ENCODE peak calls at places on chromosomes 4 and X, in seven cellular contexts. H is mesothelial cell of epicardium; J is activated T-helper 1 cell treated with Interleukin-2 at 50 U/mL for 16 hours; B is T-helper 17 cell; D is NCI-H1694 treated with DMSO at 0.1 percent for 48 hours; V is naive thymus-derived CD8-positive, alpha-beta T cell; C is stimulated activated CD8-positive, alpha-beta memory T cell treated with anti-CD3 and anti-CD28 coated beads, Interleukin-15, amount 100 ng/mL, for 4 hours. A is an unnamed sample.

GRCh38 chr4:3251691-3252479 is 2.9 kb downstream of the MSANTD1 start:
- DNase-seq in J (no peak), D (no peak), C (no peak), H (peak; percentile 14), B (no peak), V (no peak), A (no peak)

GRCh38 chr4:78768447-78769177 is 7.5 kb upstream of the BMP2K start:
- DNase-seq in V (no peak), H (no peak), J (no peak), B (no peak), D (no peak), C (no peak), A (no peak)

GRCh38 chrX:71217298-71217697 is 5.7 kb upstream of the GJB1 start:
- DNase-seq in V (no peak), H (no peak), D (no peak), B (no peak), J (no peak), C (no peak), A (no peak)

GRCh38 chr4:139700568-139700967 is 34.9 kb downstream of the MGST2 start:
- DNase-seq in V (no peak), B (no peak), H (no peak), J (no peak), C (no peak), D (no peak), A (no peak)

GRCh38 chr4:75985116-75985515 is 5.6 kb downstream of the SDAD1 start:
- DNase-seq in V (no peak), H (no peak), C (no peak), D (no peak), B (no peak), J (no peak), A (no peak)

GRCh38 chr4:140330311-140330900 is 43.0 kb upstream of the SCOC start:
- DNase-seq in H (no peak), J (no peak), C (no peak), B (no peak), V (no peak), D (peak; percentile 4), A (peak; percentile 64)

GRCh38 chr4:107183155-107183774 is 147.2 kb upstream of the DKK2 start:
- DNase-seq in H (no peak), D (peak; percentile 46), J (no peak), V (no peak), C (no peak), B (no peak), A (peak; percentile 43)

GRCh38 chr4:6275898-6276563 is 6.4 kb downstream of the WFS1 start:
- DNase-seq in V (no peak), H (no peak), J (no peak), C (no peak), D (no peak), B (no peak), A (no peak)

GRCh38 chr4:17664755-17665154 is 50.3 kb downstream of the MED28 start:
- DNase-seq in H (no peak), C (no peak), J (no peak), B (no peak), V (no peak), D (no peak), A (no peak)

GRCh38 chrX:125193921-125194320 is 125.8 kb upstream of the TEX13C start:
- DNase-seq in H (no peak), D (no peak), V (no peak), J (no peak), C (no peak), B (no peak), A (no peak)

GRCh38 chr4:172393220-172393619 is 580.0 kb downstream of the GALNTL6 start:
- DNase-seq in H (no peak), C (no peak), V (no peak), J (no peak), D (no peak), B (no peak), A (no peak)

GRCh38 chr4:90190510-90190909 is 63.3 kb downstream of the CCSER1 start:
- DNase-seq in B (no peak), V (no peak), C (no peak), D (peak; percentile 11), J (no peak), H (no peak), A (no peak)

GRCh38 chr4:123110685-123111084 is 188.3 kb upstream of the NUDT6 start:
- DNase-seq in D (no peak), B (no peak), C (no peak), H (no peak), J (no peak), V (no peak), A (no peak)

GRCh38 chr4:87669373-87669772 is 19.3 kb downstream of the DMP1 start:
- DNase-seq in H (no peak), D (peak; percentile 30), J (no peak), B (no peak), C (no peak), V (no peak), A (no peak)

GRCh38 chrX:72131317-72132294 is at the start of gene RTL5:
- DNase-seq in D (peak; percentile 89), B (peak; percentile 54), V (peak; percentile 39), J (peak; percentile 47), H (peak; percentile 70), C (peak; percentile 46), A (peak; percentile 59)

A was measured in AML-193.